ENCODE peak calls at places on chromosomes 12 and 14, in eight cellular contexts. E is foreskin fibroblast, P is epithelial cell of esophagus, K is cardiac muscle cell, V is fibroblast of mammary gland, A is HCT116, H is AG04449, B is lower leg skin. R is an unnamed sample.

GRCh38 chr12:121980211-121980891 is 41.3 kb upstream of the BCL7A start:
- DNase-seq in K (no peak), V (peak), E (no peak), P (no peak), H (no peak), A (no peak), B (no peak), R (peak)

GRCh38 chr14:104512771-104513640 is 66.6 kb upstream of the C14orf180 start:
- DNase-seq in K (no peak), H (no peak), B (no peak), E (no peak), A (no peak), V (no peak), P (no peak), R (no peak)

GRCh38 chr14:62081012-62081612 is 318.9 kb downstream of the SNAPC1 start:
- DNase-seq in A (no peak), V (no peak), K (no peak), B (no peak), E (no peak), P (no peak), H (no peak), R (peak)

GRCh38 chr12:89451876-89452275 is 72.7 kb downstream of the GALNT4 start:
- DNase-seq in H (peak), A (no peak), V (peak), E (peak), P (peak), B (no peak), K (peak), R (no peak)

GRCh38 chr14:50082784-50083466 is 33.4 kb downstream of the VCPKMT start:
- DNase-seq in P (peak), B (no peak), H (no peak), E (no peak), A (no peak), K (no peak), V (peak), R (peak)

GRCh38 chr14:78606111-78606510 is 435.9 kb downstream of the NRXN3 start:
- DNase-seq in V (peak), P (peak), H (peak), A (no peak), K (no peak), E (peak), B (no peak), R (no peak)

GRCh38 chr14:88516742-88517418 is 37.9 kb downstream of the PTPN21 start:
- DNase-seq in P (no peak), H (no peak), E (no peak), K (no peak), B (no peak), V (no peak), A (no peak), R (no peak)

GRCh38 chr12:110670161-110670701 is 18.7 kb downstream of the HVCN1 start:
- DNase-seq in B (no peak), E (no peak), V (no peak), P (no peak), H (no peak), A (no peak), K (no peak), R (peak)

GRCh38 chr14:90720832-90721231 is 95.4 kb downstream of the TTC7B start:
- DNase-seq in P (no peak), V (no peak), K (no peak), H (no peak), B (no peak), A (no peak), E (no peak), R (no peak)

GRCh38 chr14:90722590-90722989 is 93.6 kb downstream of the TTC7B start:
- DNase-seq in K (no peak), E (no peak), H (no peak), V (no peak), P (no peak), A (no peak), B (no peak), R (no peak)

GRCh38 chr14:90717916-90718315 is 98.3 kb downstream of the TTC7B start:
- DNase-seq in K (no peak), B (no peak), A (no peak), H (no peak), V (peak), E (no peak), P (no peak), R (no peak)

GRCh38 chr14:90721619-90722305 is 94.5 kb downstream of the TTC7B start:
- DNase-seq in E (no peak), H (no peak), V (peak), P (peak), B (no peak), A (peak), K (no peak), R (no peak)

DNA sequence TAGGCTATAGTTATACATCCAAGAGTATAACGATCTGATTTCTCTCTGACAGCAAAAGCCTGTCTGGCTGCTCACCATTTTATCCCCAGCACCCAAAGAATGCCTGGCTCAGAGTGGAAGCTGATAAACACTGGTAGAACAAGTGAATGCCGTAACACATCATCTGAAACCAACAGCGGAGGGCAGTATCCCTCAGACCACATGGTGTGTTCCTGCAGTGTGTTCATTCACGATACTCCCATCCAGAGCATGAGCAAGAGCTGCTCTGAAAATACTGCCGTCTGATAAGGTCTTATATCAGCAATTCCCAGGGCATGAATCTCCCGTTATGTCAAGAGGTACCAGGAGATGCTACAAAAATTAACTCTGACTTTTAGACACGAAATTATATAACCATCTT is 95.9 kb downstream of the TTC7B start:
- DNase-seq in V (no peak), E (no peak), K (no peak), H (no peak), A (no peak), B (no peak), P (no peak), R (no peak)
- TF ChIP-seq CTCF in V (no peak), E (no peak), K (no peak), H (no peak), A (no peak), B (no peak), P (no peak), R (no peak)

GRCh38 chr14:34912182-34912581 is 37.0 kb upstream of the BAZ1A start:
- DNase-seq in A (no peak), P (no peak), V (peak), H (no peak), B (no peak), E (no peak), K (no peak), R (no peak)
- TF ChIP-seq CTCF in A (no peak), P (no peak), V (no peak), H (no peak), B (no peak), E (no peak), K (peak), R (no peak)

GRCh38 chr12:30323008-30323407 is 372.7 kb downstream of the IPO8 start:
- DNase-seq in P (no peak), K (no peak), E (no peak), B (no peak), V (no peak), A (no peak), H (no peak), R (no peak)
- TF ChIP-seq CTCF in P (no peak), K (peak), E (no peak), B (no peak), V (no peak), A (peak), H (no peak), R (no peak)

GRCh38 chr12:125683748-125684381 is 618.6 kb downstream of the AACS start:
- DNase-seq in E (no peak), H (no peak), V (no peak), A (no peak), K (peak), P (peak), B (no peak), R (peak)
- TF ChIP-seq CTCF in E (no peak), H (no peak), V (no peak), A (no peak), K (no peak), P (no peak), B (no peak), R (peak)